ENCODE peak calls at places on chromosomes 11 and 22, in nine cellular contexts. One of them, this sample, is unnamed.

GRCh38 chr22:40415531-40416266 is 45.3 kb downstream of the SGSM3 start:
- DNase-seq in naive thymus-derived CD4-positive, alpha-beta T cell: no peak
- DNase-seq in stimulated activated CD4-positive, alpha-beta T cell treated with anti-CD3 and anti-CD28 coated beads, Interleukin-4, amount 100 ng/mL, for 1 hour: no peak
- DNase-seq in activated CD4-positive, alpha-beta T cell treated with anti-CD3 and anti-CD28 coated beads, Interleukin-2, amount 50 U/mL, for 48 hours: no peak
- DNase-seq in GM23248: no peak
- DNase-seq in HT1080: no peak
- DNase-seq in NCI-H748 treated with DMSO at 0.1 percent for 48 hours: no peak
- DNase-seq in EL: no peak
- DNase-seq in NCI-H526 treated with DMSO at 0.1 percent for 48 hours: no peak
- DNase-seq in this sample: no peak

GRCh38 chr11:6402561-6402981 is 12.3 kb downstream of the SMPD1 start:
- DNase-seq in naive thymus-derived CD4-positive, alpha-beta T cell: peak
- DNase-seq in stimulated activated CD4-positive, alpha-beta T cell treated with anti-CD3 and anti-CD28 coated beads, Interleukin-4, amount 100 ng/mL, for 1 hour: no peak
- DNase-seq in activated CD4-positive, alpha-beta T cell treated with anti-CD3 and anti-CD28 coated beads, Interleukin-2, amount 50 U/mL, for 48 hours: peak
- DNase-seq in GM23248: no peak
- DNase-seq in HT1080: peak
- DNase-seq in NCI-H748 treated with DMSO at 0.1 percent for 48 hours: no peak
- DNase-seq in EL: no peak
- DNase-seq in NCI-H526 treated with DMSO at 0.1 percent for 48 hours: no peak
- DNase-seq in this sample: no peak

GRCh38 chr22:17269607-17270261 is 50.5 kb upstream of the ADA2 start:
- DNase-seq in naive thymus-derived CD4-positive, alpha-beta T cell: no peak
- DNase-seq in stimulated activated CD4-positive, alpha-beta T cell treated with anti-CD3 and anti-CD28 coated beads, Interleukin-4, amount 100 ng/mL, for 1 hour: no peak
- DNase-seq in activated CD4-positive, alpha-beta T cell treated with anti-CD3 and anti-CD28 coated beads, Interleukin-2, amount 50 U/mL, for 48 hours: no peak
- DNase-seq in GM23248: no peak
- DNase-seq in HT1080: no peak
- DNase-seq in NCI-H748 treated with DMSO at 0.1 percent for 48 hours: no peak
- DNase-seq in EL: no peak
- DNase-seq in NCI-H526 treated with DMSO at 0.1 percent for 48 hours: no peak
- DNase-seq in this sample: no peak

GRCh38 chr11:64044730-64045386 is 9.1 kb downstream of the FLRT1 start:
- DNase-seq in naive thymus-derived CD4-positive, alpha-beta T cell: no peak
- DNase-seq in stimulated activated CD4-positive, alpha-beta T cell treated with anti-CD3 and anti-CD28 coated beads, Interleukin-4, amount 100 ng/mL, for 1 hour: no peak
- DNase-seq in activated CD4-positive, alpha-beta T cell treated with anti-CD3 and anti-CD28 coated beads, Interleukin-2, amount 50 U/mL, for 48 hours: no peak
- DNase-seq in GM23248: no peak
- DNase-seq in HT1080: no peak
- DNase-seq in NCI-H748 treated with DMSO at 0.1 percent for 48 hours: no peak
- DNase-seq in EL: no peak
- DNase-seq in NCI-H526 treated with DMSO at 0.1 percent for 48 hours: no peak
- DNase-seq in this sample: no peak

GRCh38 chr11:61959678-61960077 is 7.8 kb downstream of the FTH1 start:
- DNase-seq in naive thymus-derived CD4-positive, alpha-beta T cell: no peak
- DNase-seq in stimulated activated CD4-positive, alpha-beta T cell treated with anti-CD3 and anti-CD28 coated beads, Interleukin-4, amount 100 ng/mL, for 1 hour: no peak
- DNase-seq in activated CD4-positive, alpha-beta T cell treated with anti-CD3 and anti-CD28 coated beads, Interleukin-2, amount 50 U/mL, for 48 hours: no peak
- DNase-seq in GM23248: no peak
- DNase-seq in HT1080: no peak
- DNase-seq in NCI-H748 treated with DMSO at 0.1 percent for 48 hours: no peak
- DNase-seq in EL: no peak
- DNase-seq in NCI-H526 treated with DMSO at 0.1 percent for 48 hours: no peak
- DNase-seq in this sample: no peak

GRCh38 chr11:892106-892505 is 18.5 kb downstream of the CHID1 start:
- DNase-seq in naive thymus-derived CD4-positive, alpha-beta T cell: no peak
- DNase-seq in stimulated activated CD4-positive, alpha-beta T cell treated with anti-CD3 and anti-CD28 coated beads, Interleukin-4, amount 100 ng/mL, for 1 hour: no peak
- DNase-seq in activated CD4-positive, alpha-beta T cell treated with anti-CD3 and anti-CD28 coated beads, Interleukin-2, amount 50 U/mL, for 48 hours: no peak
- DNase-seq in GM23248: no peak
- DNase-seq in HT1080: no peak
- DNase-seq in NCI-H748 treated with DMSO at 0.1 percent for 48 hours: no peak
- DNase-seq in EL: no peak
- DNase-seq in NCI-H526 treated with DMSO at 0.1 percent for 48 hours: no peak
- DNase-seq in this sample: no peak

GRCh38 chr22:44200855-44201550 is 20.3 kb downstream of the PARVG start:
- DNase-seq in naive thymus-derived CD4-positive, alpha-beta T cell: no peak
- DNase-seq in stimulated activated CD4-positive, alpha-beta T cell treated with anti-CD3 and anti-CD28 coated beads, Interleukin-4, amount 100 ng/mL, for 1 hour: no peak
- DNase-seq in activated CD4-positive, alpha-beta T cell treated with anti-CD3 and anti-CD28 coated beads, Interleukin-2, amount 50 U/mL, for 48 hours: no peak
- DNase-seq in GM23248: no peak
- DNase-seq in HT1080: no peak
- DNase-seq in NCI-H748 treated with DMSO at 0.1 percent for 48 hours: no peak
- DNase-seq in EL: no peak
- DNase-seq in NCI-H526 treated with DMSO at 0.1 percent for 48 hours: no peak
- DNase-seq in this sample: no peak

GRCh38 chr11:77303328-77303727 is 1.8 kb upstream of the GDPD4 start:
- DNase-seq in naive thymus-derived CD4-positive, alpha-beta T cell: no peak
- DNase-seq in stimulated activated CD4-positive, alpha-beta T cell treated with anti-CD3 and anti-CD28 coated beads, Interleukin-4, amount 100 ng/mL, for 1 hour: no peak
- DNase-seq in activated CD4-positive, alpha-beta T cell treated with anti-CD3 and anti-CD28 coated beads, Interleukin-2, amount 50 U/mL, for 48 hours: no peak
- DNase-seq in GM23248: no peak
- DNase-seq in HT1080: no peak
- DNase-seq in NCI-H748 treated with DMSO at 0.1 percent for 48 hours: no peak
- DNase-seq in EL: no peak
- DNase-seq in NCI-H526 treated with DMSO at 0.1 percent for 48 hours: peak
- DNase-seq in this sample: no peak

GRCh38 chr11:126137146-126137545 is 74.3 kb downstream of the RPUSD4 start:
- DNase-seq in naive thymus-derived CD4-positive, alpha-beta T cell: no peak
- DNase-seq in stimulated activated CD4-positive, alpha-beta T cell treated with anti-CD3 and anti-CD28 coated beads, Interleukin-4, amount 100 ng/mL, for 1 hour: no peak
- DNase-seq in activated CD4-positive, alpha-beta T cell treated with anti-CD3 and anti-CD28 coated beads, Interleukin-2, amount 50 U/mL, for 48 hours: no peak
- DNase-seq in GM23248: peak
- DNase-seq in HT1080: no peak
- DNase-seq in NCI-H748 treated with DMSO at 0.1 percent for 48 hours: no peak
- DNase-seq in EL: no peak
- DNase-seq in NCI-H526 treated with DMSO at 0.1 percent for 48 hours: no peak
- DNase-seq in this sample: no peak

GRCh38 chr11:61695917-61696316 is 15.7 kb downstream of the DAGLA start:
- DNase-seq in naive thymus-derived CD4-positive, alpha-beta T cell: peak
- DNase-seq in stimulated activated CD4-positive, alpha-beta T cell treated with anti-CD3 and anti-CD28 coated beads, Interleukin-4, amount 100 ng/mL, for 1 hour: peak
- DNase-seq in activated CD4-positive, alpha-beta T cell treated with anti-CD3 and anti-CD28 coated beads, Interleukin-2, amount 50 U/mL, for 48 hours: peak
- DNase-seq in GM23248: peak
- DNase-seq in HT1080: peak
- DNase-seq in NCI-H748 treated with DMSO at 0.1 percent for 48 hours: no peak
- DNase-seq in EL: peak
- DNase-seq in NCI-H526 treated with DMSO at 0.1 percent for 48 hours: no peak
- DNase-seq in this sample: no peak

GRCh38 chr22:17537155-17537554 is 26.1 kb upstream of the SLC25A18 start:
- DNase-seq in naive thymus-derived CD4-positive, alpha-beta T cell: no peak
- DNase-seq in stimulated activated CD4-positive, alpha-beta T cell treated with anti-CD3 and anti-CD28 coated beads, Interleukin-4, amount 100 ng/mL, for 1 hour: no peak
- DNase-seq in activated CD4-positive, alpha-beta T cell treated with anti-CD3 and anti-CD28 coated beads, Interleukin-2, amount 50 U/mL, for 48 hours: no peak
- DNase-seq in GM23248: peak
- DNase-seq in HT1080: no peak
- DNase-seq in NCI-H748 treated with DMSO at 0.1 percent for 48 hours: no peak
- DNase-seq in EL: no peak
- DNase-seq in NCI-H526 treated with DMSO at 0.1 percent for 48 hours: no peak
- DNase-seq in this sample: no peak

GRCh38 chr11:8344346-8344745 is 80.7 kb upstream of the LMO1 start:
- DNase-seq in naive thymus-derived CD4-positive, alpha-beta T cell: no peak
- DNase-seq in stimulated activated CD4-positive, alpha-beta T cell treated with anti-CD3 and anti-CD28 coated beads, Interleukin-4, amount 100 ng/mL, for 1 hour: no peak
- DNase-seq in activated CD4-positive, alpha-beta T cell treated with anti-CD3 and anti-CD28 coated beads, Interleukin-2, amount 50 U/mL, for 48 hours: no peak
- DNase-seq in GM23248: no peak
- DNase-seq in HT1080: no peak
- DNase-seq in NCI-H748 treated with DMSO at 0.1 percent for 48 hours: no peak
- DNase-seq in EL: no peak
- DNase-seq in NCI-H526 treated with DMSO at 0.1 percent for 48 hours: no peak
- DNase-seq in this sample: no peak

GRCh38 chr11:95363710-95364109 is 132.7 kb upstream of the SESN3 start:
- DNase-seq in naive thymus-derived CD4-positive, alpha-beta T cell: no peak
- DNase-seq in stimulated activated CD4-positive, alpha-beta T cell treated with anti-CD3 and anti-CD28 coated beads, Interleukin-4, amount 100 ng/mL, for 1 hour: no peak
- DNase-seq in activated CD4-positive, alpha-beta T cell treated with anti-CD3 and anti-CD28 coated beads, Interleukin-2, amount 50 U/mL, for 48 hours: no peak
- DNase-seq in GM23248: no peak
- DNase-seq in HT1080: no peak
- DNase-seq in NCI-H748 treated with DMSO at 0.1 percent for 48 hours: peak
- DNase-seq in EL: no peak
- DNase-seq in NCI-H526 treated with DMSO at 0.1 percent for 48 hours: peak
- DNase-seq in this sample: peak

GRCh38 chr11:69343401-69344321 is 49.7 kb downstream of the MYEOV start:
- DNase-seq in naive thymus-derived CD4-positive, alpha-beta T cell: no peak
- DNase-seq in stimulated activated CD4-positive, alpha-beta T cell treated with anti-CD3 and anti-CD28 coated beads, Interleukin-4, amount 100 ng/mL, for 1 hour: no peak
- DNase-seq in activated CD4-positive, alpha-beta T cell treated with anti-CD3 and anti-CD28 coated beads, Interleukin-2, amount 50 U/mL, for 48 hours: no peak
- DNase-seq in GM23248: no peak
- DNase-seq in HT1080: no peak
- DNase-seq in NCI-H748 treated with DMSO at 0.1 percent for 48 hours: no peak
- DNase-seq in EL: no peak
- DNase-seq in NCI-H526 treated with DMSO at 0.1 percent for 48 hours: no peak
- DNase-seq in this sample: no peak

GRCh38 chr11:827146-827860 is 416 bp upstream of the CRACR2B start:
- DNase-seq in naive thymus-derived CD4-positive, alpha-beta T cell: no peak
- DNase-seq in stimulated activated CD4-positive, alpha-beta T cell treated with anti-CD3 and anti-CD28 coated beads, Interleukin-4, amount 100 ng/mL, for 1 hour: no peak
- DNase-seq in activated CD4-positive, alpha-beta T cell treated with anti-CD3 and anti-CD28 coated beads, Interleukin-2, amount 50 U/mL, for 48 hours: no peak
- DNase-seq in GM23248: no peak
- DNase-seq in HT1080: no peak
- DNase-seq in NCI-H748 treated with DMSO at 0.1 percent for 48 hours: no peak
- DNase-seq in EL: no peak
- DNase-seq in NCI-H526 treated with DMSO at 0.1 percent for 48 hours: peak
- DNase-seq in this sample: peak

GRCh38 chr11:2166091-2166851 is 5.3 kb upstream of the INS start:
- DNase-seq in naive thymus-derived CD4-positive, alpha-beta T cell: peak
- DNase-seq in stimulated activated CD4-positive, alpha-beta T cell treated with anti-CD3 and anti-CD28 coated beads, Interleukin-4, amount 100 ng/mL, for 1 hour: peak
- DNase-seq in activated CD4-positive, alpha-beta T cell treated with anti-CD3 and anti-CD28 coated beads, Interleukin-2, amount 50 U/mL, for 48 hours: peak
- DNase-seq in GM23248: peak
- DNase-seq in HT1080: no peak
- DNase-seq in NCI-H748 treated with DMSO at 0.1 percent for 48 hours: peak
- DNase-seq in EL: peak
- DNase-seq in NCI-H526 treated with DMSO at 0.1 percent for 48 hours: no peak
- DNase-seq in this sample: peak

GRCh38 chr11:73137262-73137941 is 4.7 kb downstream of the FCHSD2 start:
- DNase-seq in naive thymus-derived CD4-positive, alpha-beta T cell: no peak
- DNase-seq in stimulated activated CD4-positive, alpha-beta T cell treated with anti-CD3 and anti-CD28 coated beads, Interleukin-4, amount 100 ng/mL, for 1 hour: no peak
- DNase-seq in activated CD4-positive, alpha-beta T cell treated with anti-CD3 and anti-CD28 coated beads, Interleukin-2, amount 50 U/mL, for 48 hours: no peak
- DNase-seq in GM23248: no peak
- DNase-seq in HT1080: no peak
- DNase-seq in NCI-H748 treated with DMSO at 0.1 percent for 48 hours: no peak
- DNase-seq in EL: no peak
- DNase-seq in NCI-H526 treated with DMSO at 0.1 percent for 48 hours: no peak
- DNase-seq in this sample: no peak

GRCh38 chr11:12066799-12067508 is 43.4 kb upstream of the MICAL2 start:
- DNase-seq in naive thymus-derived CD4-positive, alpha-beta T cell: no peak
- DNase-seq in stimulated activated CD4-positive, alpha-beta T cell treated with anti-CD3 and anti-CD28 coated beads, Interleukin-4, amount 100 ng/mL, for 1 hour: no peak
- DNase-seq in activated CD4-positive, alpha-beta T cell treated with anti-CD3 and anti-CD28 coated beads, Interleukin-2, amount 50 U/mL, for 48 hours: no peak
- DNase-seq in GM23248: peak
- DNase-seq in HT1080: no peak
- DNase-seq in NCI-H748 treated with DMSO at 0.1 percent for 48 hours: no peak
- DNase-seq in EL: peak
- DNase-seq in NCI-H526 treated with DMSO at 0.1 percent for 48 hours: no peak
- DNase-seq in this sample: peak

GRCh38 chr11:15941206-15941770 is 415.1 kb downstream of the SOX6 start:
- DNase-seq in naive thymus-derived CD4-positive, alpha-beta T cell: no peak
- DNase-seq in stimulated activated CD4-positive, alpha-beta T cell treated with anti-CD3 and anti-CD28 coated beads, Interleukin-4, amount 100 ng/mL, for 1 hour: peak
- DNase-seq in activated CD4-positive, alpha-beta T cell treated with anti-CD3 and anti-CD28 coated beads, Interleukin-2, amount 50 U/mL, for 48 hours: peak
- DNase-seq in GM23248: peak
- DNase-seq in HT1080: no peak
- DNase-seq in NCI-H748 treated with DMSO at 0.1 percent for 48 hours: no peak
- DNase-seq in EL: peak
- DNase-seq in NCI-H526 treated with DMSO at 0.1 percent for 48 hours: no peak
- DNase-seq in this sample: no peak

GRCh38 chr11:43989162-43989961 is 46.9 kb downstream of the C11orf96 start:
- DNase-seq in naive thymus-derived CD4-positive, alpha-beta T cell: no peak
- DNase-seq in stimulated activated CD4-positive, alpha-beta T cell treated with anti-CD3 and anti-CD28 coated beads, Interleukin-4, amount 100 ng/mL, for 1 hour: no peak
- DNase-seq in activated CD4-positive, alpha-beta T cell treated with anti-CD3 and anti-CD28 coated beads, Interleukin-2, amount 50 U/mL, for 48 hours: no peak
- DNase-seq in GM23248: no peak
- DNase-seq in HT1080: no peak
- DNase-seq in NCI-H748 treated with DMSO at 0.1 percent for 48 hours: no peak
- DNase-seq in EL: no peak
- DNase-seq in NCI-H526 treated with DMSO at 0.1 percent for 48 hours: no peak
- DNase-seq in this sample: no peak

GRCh38 chr11:59573216-59573615 is 42.4 kb downstream of the OSBP start:
- DNase-seq in naive thymus-derived CD4-positive, alpha-beta T cell: no peak
- DNase-seq in stimulated activated CD4-positive, alpha-beta T cell treated with anti-CD3 and anti-CD28 coated beads, Interleukin-4, amount 100 ng/mL, for 1 hour: no peak
- DNase-seq in activated CD4-positive, alpha-beta T cell treated with anti-CD3 and anti-CD28 coated beads, Interleukin-2, amount 50 U/mL, for 48 hours: no peak
- DNase-seq in GM23248: peak
- DNase-seq in HT1080: peak
- DNase-seq in NCI-H748 treated with DMSO at 0.1 percent for 48 hours: no peak
- DNase-seq in EL: peak
- DNase-seq in NCI-H526 treated with DMSO at 0.1 percent for 48 hours: no peak
- DNase-seq in this sample: no peak

GRCh38 chr11:111836766-111837165 is 34.6 kb downstream of the ALG9 start:
- DNase-seq in naive thymus-derived CD4-positive, alpha-beta T cell: no peak
- DNase-seq in stimulated activated CD4-positive, alpha-beta T cell treated with anti-CD3 and anti-CD28 coated beads, Interleukin-4, amount 100 ng/mL, for 1 hour: no peak
- DNase-seq in activated CD4-positive, alpha-beta T cell treated with anti-CD3 and anti-CD28 coated beads, Interleukin-2, amount 50 U/mL, for 48 hours: no peak
- DNase-seq in GM23248: peak
- DNase-seq in HT1080: peak
- DNase-seq in NCI-H748 treated with DMSO at 0.1 percent for 48 hours: no peak
- DNase-seq in EL: peak
- DNase-seq in NCI-H526 treated with DMSO at 0.1 percent for 48 hours: no peak
- DNase-seq in this sample: no peak

GRCh38 chr11:67266424-67267187 is at the start of gene GRK2:
- DNase-seq in naive thymus-derived CD4-positive, alpha-beta T cell: no peak
- DNase-seq in stimulated activated CD4-positive, alpha-beta T cell treated with anti-CD3 and anti-CD28 coated beads, Interleukin-4, amount 100 ng/mL, for 1 hour: peak
- DNase-seq in activated CD4-positive, alpha-beta T cell treated with anti-CD3 and anti-CD28 coated beads, Interleukin-2, amount 50 U/mL, for 48 hours: peak
- DNase-seq in GM23248: peak
- DNase-seq in HT1080: no peak
- DNase-seq in NCI-H748 treated with DMSO at 0.1 percent for 48 hours: no peak
- DNase-seq in EL: peak
- DNase-seq in NCI-H526 treated with DMSO at 0.1 percent for 48 hours: no peak
- DNase-seq in this sample: peak

GRCh38 chr11:94793822-94794221 is 25.7 kb downstream of the AMOTL1 start:
- DNase-seq in naive thymus-derived CD4-positive, alpha-beta T cell: no peak
- DNase-seq in stimulated activated CD4-positive, alpha-beta T cell treated with anti-CD3 and anti-CD28 coated beads, Interleukin-4, amount 100 ng/mL, for 1 hour: no peak
- DNase-seq in activated CD4-positive, alpha-beta T cell treated with anti-CD3 and anti-CD28 coated beads, Interleukin-2, amount 50 U/mL, for 48 hours: no peak
- DNase-seq in GM23248: peak
- DNase-seq in HT1080: peak
- DNase-seq in NCI-H748 treated with DMSO at 0.1 percent for 48 hours: no peak
- DNase-seq in EL: peak
- DNase-seq in NCI-H526 treated with DMSO at 0.1 percent for 48 hours: no peak
- DNase-seq in this sample: no peak

GRCh38 chr11:64121637-64122410 is 44.1 kb downstream of the MACROD1 start:
- DNase-seq in naive thymus-derived CD4-positive, alpha-beta T cell: no peak
- DNase-seq in stimulated activated CD4-positive, alpha-beta T cell treated with anti-CD3 and anti-CD28 coated beads, Interleukin-4, amount 100 ng/mL, for 1 hour: no peak
- DNase-seq in activated CD4-positive, alpha-beta T cell treated with anti-CD3 and anti-CD28 coated beads, Interleukin-2, amount 50 U/mL, for 48 hours: peak
- DNase-seq in GM23248: peak
- DNase-seq in HT1080: peak
- DNase-seq in NCI-H748 treated with DMSO at 0.1 percent for 48 hours: no peak
- DNase-seq in EL: peak
- DNase-seq in NCI-H526 treated with DMSO at 0.1 percent for 48 hours: peak
- DNase-seq in this sample: no peak

GRCh38 chr11:11789735-11790369 is 51.9 kb upstream of the USP47 start:
- DNase-seq in naive thymus-derived CD4-positive, alpha-beta T cell: peak
- DNase-seq in stimulated activated CD4-positive, alpha-beta T cell treated with anti-CD3 and anti-CD28 coated beads, Interleukin-4, amount 100 ng/mL, for 1 hour: peak
- DNase-seq in activated CD4-positive, alpha-beta T cell treated with anti-CD3 and anti-CD28 coated beads, Interleukin-2, amount 50 U/mL, for 48 hours: no peak
- DNase-seq in GM23248: peak
- DNase-seq in HT1080: peak
- DNase-seq in NCI-H748 treated with DMSO at 0.1 percent for 48 hours: peak
- DNase-seq in EL: no peak
- DNase-seq in NCI-H526 treated with DMSO at 0.1 percent for 48 hours: peak
- DNase-seq in this sample: no peak

GRCh38 chr22:39185601-39186012 is 33.1 kb upstream of the CBX7 start:
- DNase-seq in naive thymus-derived CD4-positive, alpha-beta T cell: no peak
- DNase-seq in stimulated activated CD4-positive, alpha-beta T cell treated with anti-CD3 and anti-CD28 coated beads, Interleukin-4, amount 100 ng/mL, for 1 hour: no peak
- DNase-seq in activated CD4-positive, alpha-beta T cell treated with anti-CD3 and anti-CD28 coated beads, Interleukin-2, amount 50 U/mL, for 48 hours: no peak
- DNase-seq in GM23248: peak
- DNase-seq in HT1080: no peak
- DNase-seq in NCI-H748 treated with DMSO at 0.1 percent for 48 hours: no peak
- DNase-seq in EL: no peak
- DNase-seq in NCI-H526 treated with DMSO at 0.1 percent for 48 hours: no peak
- DNase-seq in this sample: no peak

GRCh38 chr22:35977136-35977535 is 51.5 kb downstream of the RBFOX2 start:
- DNase-seq in naive thymus-derived CD4-positive, alpha-beta T cell: no peak
- DNase-seq in stimulated activated CD4-positive, alpha-beta T cell treated with anti-CD3 and anti-CD28 coated beads, Interleukin-4, amount 100 ng/mL, for 1 hour: no peak
- DNase-seq in activated CD4-positive, alpha-beta T cell treated with anti-CD3 and anti-CD28 coated beads, Interleukin-2, amount 50 U/mL, for 48 hours: no peak
- DNase-seq in GM23248: peak
- DNase-seq in HT1080: no peak
- DNase-seq in NCI-H748 treated with DMSO at 0.1 percent for 48 hours: no peak
- DNase-seq in EL: peak
- DNase-seq in NCI-H526 treated with DMSO at 0.1 percent for 48 hours: no peak
- DNase-seq in this sample: no peak

GRCh38 chr22:32106930-32107329 is 52.2 kb downstream of the C22orf42 start:
- DNase-seq in naive thymus-derived CD4-positive, alpha-beta T cell: no peak
- DNase-seq in stimulated activated CD4-positive, alpha-beta T cell treated with anti-CD3 and anti-CD28 coated beads, Interleukin-4, amount 100 ng/mL, for 1 hour: peak
- DNase-seq in activated CD4-positive, alpha-beta T cell treated with anti-CD3 and anti-CD28 coated beads, Interleukin-2, amount 50 U/mL, for 48 hours: peak
- DNase-seq in GM23248: peak
- DNase-seq in HT1080: no peak
- DNase-seq in NCI-H748 treated with DMSO at 0.1 percent for 48 hours: no peak
- DNase-seq in EL: no peak
- DNase-seq in NCI-H526 treated with DMSO at 0.1 percent for 48 hours: no peak
- DNase-seq in this sample: no peak

GRCh38 chr11:9121397-9121796 is 30.0 kb upstream of the SCUBE2 start:
- DNase-seq in naive thymus-derived CD4-positive, alpha-beta T cell: no peak
- DNase-seq in stimulated activated CD4-positive, alpha-beta T cell treated with anti-CD3 and anti-CD28 coated beads, Interleukin-4, amount 100 ng/mL, for 1 hour: no peak
- DNase-seq in activated CD4-positive, alpha-beta T cell treated with anti-CD3 and anti-CD28 coated beads, Interleukin-2, amount 50 U/mL, for 48 hours: no peak
- DNase-seq in GM23248: no peak
- DNase-seq in HT1080: no peak
- DNase-seq in NCI-H748 treated with DMSO at 0.1 percent for 48 hours: no peak
- DNase-seq in EL: no peak
- DNase-seq in NCI-H526 treated with DMSO at 0.1 percent for 48 hours: no peak
- DNase-seq in this sample: no peak

GRCh38 chr11:108912587-108912986 is 247.7 kb downstream of the DDX10 start:
- DNase-seq in naive thymus-derived CD4-positive, alpha-beta T cell: no peak
- DNase-seq in stimulated activated CD4-positive, alpha-beta T cell treated with anti-CD3 and anti-CD28 coated beads, Interleukin-4, amount 100 ng/mL, for 1 hour: no peak
- DNase-seq in activated CD4-positive, alpha-beta T cell treated with anti-CD3 and anti-CD28 coated beads, Interleukin-2, amount 50 U/mL, for 48 hours: no peak
- DNase-seq in GM23248: peak
- DNase-seq in HT1080: peak
- DNase-seq in NCI-H748 treated with DMSO at 0.1 percent for 48 hours: no peak
- DNase-seq in EL: peak
- DNase-seq in NCI-H526 treated with DMSO at 0.1 percent for 48 hours: no peak
- DNase-seq in this sample: no peak